ENCODE peak calls at places on chromosomes 12 and 14, in nine cellular contexts. O, Y, J, Z, B, C, S, G and R are unnamed samples.

GRCh38 chr12:76896274-76896673 is 17.5 kb upstream of the CSRP2 start:
- DNase-seq in Z (no peak), C (no peak), S (no peak), Y (no peak), G (no peak), O (no peak), B (no peak), J (no peak), R (no peak)

GRCh38 chr14:101072531-101072930 is 169.0 kb upstream of the RTL1 start:
- DNase-seq in Y (peak), Z (no peak), B (no peak), C (no peak), G (no peak), S (no peak), O (no peak), J (no peak), R (no peak)

GRCh38 chr12:61487728-61488127 is 772.5 kb upstream of the USP15 start:
- DNase-seq in C (no peak), O (no peak), Z (no peak), J (no peak), S (no peak), G (no peak), B (no peak), Y (no peak), R (no peak)

GRCh38 chr14:75884198-75884611 is 97.6 kb downstream of the TGFB3 start:
- DNase-seq in C (no peak), S (peak), J (peak), Z (no peak), Y (peak), G (peak), B (no peak), O (no peak), R (peak)

GRCh38 chr12:31507966-31508365 is 83.0 kb downstream of the DENND5B start:
- DNase-seq in B (no peak), G (no peak), S (peak), J (no peak), O (no peak), Z (no peak), C (no peak), Y (no peak), R (no peak)

GRCh38 chr14:21965042-21965441 is 291.4 kb upstream of the OR4E1 start:
- DNase-seq in O (no peak), S (no peak), Y (no peak), G (no peak), Z (no peak), C (no peak), J (no peak), B (no peak), R (no peak)

GRCh38 chr14:21866479-21866878 is 192.9 kb upstream of the OR4E1 start:
- DNase-seq in G (no peak), Z (no peak), C (no peak), J (no peak), Y (peak), S (peak), O (no peak), B (no peak), R (no peak)

GRCh38 chr14:103707329-103708263 is 7.7 kb downstream of the XRCC3 start:
- DNase-seq in J (no peak), G (no peak), S (no peak), Z (no peak), Y (no peak), C (no peak), O (no peak), B (no peak), R (no peak)

GRCh38 chr12:1531160-1531653 is 63.2 kb downstream of the FBXL14 start:
- DNase-seq in C (no peak), Z (peak), J (no peak), Y (no peak), O (no peak), S (no peak), B (no peak), G (no peak), R (peak)

GRCh38 chr12:91818236-91819131 is 327.2 kb downstream of the BTG1 start:
- DNase-seq in B (no peak), S (peak), C (no peak), O (no peak), J (peak), G (no peak), Y (peak), Z (no peak), R (no peak)

GRCh38 chr12:113149361-113150150 is at the start of gene CFAP73:
- DNase-seq in J (peak), S (peak), C (no peak), O (peak), Z (no peak), Y (peak), G (peak), B (peak), R (peak)

GRCh38 chr14:101882141-101882935 is 82.0 kb upstream of the DYNC1H1 start:
- DNase-seq in J (no peak), B (no peak), C (no peak), O (no peak), Y (no peak), G (no peak), S (no peak), Z (no peak), R (no peak)

GRCh38 chr12:24212496-24212895 is 263.0 kb upstream of the SOX5 start:
- DNase-seq in G (no peak), Z (no peak), Y (no peak), C (no peak), O (no peak), J (no peak), B (no peak), S (no peak), R (no peak)

GRCh38 chr14:96904201-96904600 is 107.0 kb downstream of the VRK1 start:
- DNase-seq in Y (peak), S (no peak), G (no peak), C (no peak), B (no peak), O (no peak), J (no peak), Z (no peak), R (no peak)

GRCh38 chr12:52579468-52580450 is 6.1 kb upstream of the KRT74 start:
- DNase-seq in B (no peak), O (no peak), S (no peak), J (no peak), Z (no peak), G (no peak), Y (no peak), C (no peak), R (no peak)

GRCh38 chr14:89479802-89480201 is 62.8 kb upstream of the FOXN3 start:
- DNase-seq in S (peak), Z (no peak), J (no peak), O (no peak), C (no peak), B (no peak), Y (no peak), G (no peak), R (no peak)

GRCh38 chr12:123071401-123072304 is 79.2 kb downstream of the PITPNM2 start:
- DNase-seq in G (no peak), C (peak), B (no peak), Z (no peak), S (peak), J (no peak), O (no peak), Y (no peak), R (no peak)

GRCh38 chr14:73027546-73027945 is 640 bp upstream of the ZFYVE1 start:
- DNase-seq in Z (no peak), O (no peak), G (no peak), C (no peak), B (no peak), S (no peak), Y (no peak), J (no peak), R (no peak)

GRCh38 chr14:90517431-90517841 is 120.6 kb downstream of the CALM1 start:
- DNase-seq in Z (no peak), S (no peak), J (no peak), G (no peak), B (peak), Y (no peak), O (no peak), C (no peak), R (no peak)

GRCh38 chr14:90519262-90519920 is 122.6 kb downstream of the CALM1 start:
- DNase-seq in B (no peak), Z (no peak), Y (no peak), J (no peak), G (no peak), S (no peak), C (no peak), O (no peak), R (no peak)

GRCh38 chr14:90520326-90520725 is 123.5 kb downstream of the CALM1 start:
- DNase-seq in O (no peak), B (no peak), G (no peak), Z (no peak), C (no peak), Y (no peak), S (no peak), J (no peak), R (no peak)

GRCh38 chr14:90518075-90518940 is 121.5 kb downstream of the CALM1 start:
- DNase-seq in Z (no peak), B (no peak), J (no peak), S (no peak), G (no peak), Y (no peak), C (no peak), O (no peak), R (no peak)

DNA sequence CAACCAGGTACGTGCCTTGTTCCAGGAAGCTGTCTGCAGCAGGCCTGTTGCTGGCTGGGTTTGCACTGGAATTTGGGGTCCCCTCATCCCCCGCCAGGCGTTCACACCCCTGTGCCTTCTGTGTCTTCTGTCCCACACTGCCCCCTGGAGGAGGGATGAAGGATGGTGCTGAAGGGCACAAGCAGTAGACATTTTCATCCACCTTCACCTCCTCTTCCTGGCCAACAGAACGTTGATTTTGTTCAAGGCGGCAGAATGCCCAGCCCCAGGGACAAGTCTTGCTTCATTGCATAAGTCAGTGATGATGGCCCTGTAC is 122.1 kb downstream of the CALM1 start:
- DNase-seq in Z (peak), B (peak), S (peak), G (no peak), C (no peak), J (peak), O (no peak), Y (no peak), R (peak)
- TF ChIP-seq CTCF in Z (peak), B (peak), S (peak), G (peak), C (no peak), J (peak), O (peak), Y (peak), R (peak)

GRCh38 chr12:78096909-78097597 is 266.4 kb downstream of the NAV3 start:
- DNase-seq in C (no peak), O (no peak), J (peak), B (no peak), S (peak), Z (no peak), Y (peak), G (peak), R (no peak)
- TF ChIP-seq CTCF in C (no peak), O (no peak), J (peak), B (no peak), S (no peak), Z (no peak), Y (peak), G (peak), R (no peak)

GRCh38 chr14:36099619-36100018 is 76.9 kb downstream of the PTCSC3 start:
- DNase-seq in S (no peak), B (no peak), Y (no peak), J (no peak), O (no peak), Z (no peak), G (no peak), C (no peak), R (no peak)

DNA sequence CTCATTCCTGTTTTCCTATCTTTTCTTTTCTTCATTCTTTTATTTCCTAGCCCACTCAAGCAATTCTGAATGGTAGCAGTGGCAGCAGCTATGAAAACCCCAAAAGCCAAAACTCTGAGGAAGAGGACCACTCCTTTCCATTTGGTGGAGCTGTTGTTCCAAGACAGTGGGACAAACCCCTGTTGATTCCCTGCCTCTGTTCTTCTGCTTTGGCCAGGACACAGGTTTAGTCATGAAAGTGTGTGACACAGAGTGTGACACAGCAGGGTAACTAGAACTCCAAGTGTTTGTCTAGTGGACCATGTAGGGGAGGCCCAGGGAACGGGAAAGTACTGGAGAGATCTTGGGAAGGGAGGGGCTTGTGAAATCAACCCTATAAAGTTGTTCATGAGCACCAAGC is 71.1 kb downstream of the PTCSC3 start:
- DNase-seq in B (peak), G (no peak), J (peak), O (no peak), Z (no peak), Y (no peak), C (no peak), S (peak), R (peak)
- TF ChIP-seq CTCF in B (peak), G (no peak), J (peak), O (no peak), Z (no peak), Y (peak), C (no peak), S (peak), R (no peak)

DNA sequence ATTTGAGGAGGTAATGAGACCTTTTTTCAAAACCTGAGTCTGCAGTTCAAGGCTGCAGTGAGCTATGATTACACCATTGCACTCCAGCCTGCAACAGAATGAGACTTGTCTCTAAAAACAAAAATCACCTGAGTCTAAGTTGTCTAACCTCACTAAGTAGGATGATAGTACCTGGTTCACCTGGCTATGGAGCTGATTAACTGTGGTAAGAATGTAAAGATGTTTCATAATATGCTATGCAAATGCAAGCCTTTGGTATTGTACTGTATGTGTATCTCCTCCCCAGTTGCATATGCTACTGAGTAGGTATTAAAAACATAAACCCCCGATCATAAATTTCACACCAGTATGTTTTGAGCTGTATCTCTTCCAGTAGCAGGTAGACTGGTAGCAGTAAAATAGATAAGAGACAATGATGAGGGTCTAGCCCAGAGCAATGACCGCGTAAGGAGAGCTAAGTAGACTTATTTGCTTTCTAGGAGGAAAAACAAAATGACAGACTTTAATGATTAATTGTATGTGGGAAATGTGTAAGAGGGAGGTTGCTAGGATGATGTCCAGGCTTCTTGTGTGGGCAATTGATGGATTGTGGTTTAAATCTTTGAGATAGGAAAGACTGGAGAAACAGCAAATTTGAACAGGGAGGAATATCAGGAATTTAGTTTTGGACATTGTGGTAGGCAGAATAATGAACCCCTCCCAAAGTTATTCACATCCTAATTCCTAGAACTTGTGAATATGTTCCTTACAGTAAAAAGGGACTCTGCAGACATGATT is 41.6 kb upstream of the EGLN3 start:
- DNase-seq in B (no peak), J (no peak), S (no peak), G (no peak), Y (no peak), C (no peak), Z (no peak), O (no peak), R (no peak)
- TF ChIP-seq CTCF in B (no peak), J (no peak), S (no peak), G (no peak), Y (no peak), C (no peak), Z (no peak), O (no peak), R (no peak)

DNA sequence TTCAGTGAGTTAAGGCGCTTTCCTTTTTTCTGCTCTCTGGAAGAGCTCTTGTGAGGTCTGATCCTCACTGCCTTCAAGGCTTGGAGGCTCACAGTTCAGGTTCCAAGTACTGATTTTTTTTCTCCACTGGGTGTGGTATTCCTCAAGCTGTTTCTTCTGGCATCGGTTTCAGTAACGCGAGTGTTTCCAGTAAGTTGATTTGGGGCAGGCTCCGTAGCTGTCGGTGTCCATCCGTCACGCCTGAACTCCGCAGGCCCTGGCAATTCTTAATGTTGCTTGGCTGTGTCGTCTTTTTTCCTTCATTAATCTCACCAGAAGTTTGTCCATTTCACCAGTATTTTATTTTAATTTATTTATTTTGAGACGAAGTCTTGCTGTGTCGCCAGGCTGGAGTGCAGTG is 30.6 kb downstream of the LRCOL1 start:
- DNase-seq in O (no peak), Y (no peak), J (no peak), Z (no peak), S (no peak), G (no peak), C (peak), B (no peak), R (no peak)
- TF ChIP-seq CTCF in O (no peak), Y (no peak), J (no peak), Z (no peak), S (no peak), G (no peak), C (no peak), B (no peak), R (no peak)

GRCh38 chr12:119693006-119693405 is 25.1 kb downstream of the PRKAB1 start:
- DNase-seq in S (peak), G (peak), C (peak), J (peak), Z (no peak), Y (peak), B (no peak), O (no peak), R (no peak)

GRCh38 chr12:119692410-119692809 is 24.5 kb downstream of the PRKAB1 start:
- DNase-seq in C (no peak), O (no peak), B (no peak), J (peak), S (peak), G (no peak), Z (no peak), Y (no peak), R (no peak)

GRCh38 chr12:119689935-119690500 is 22.1 kb downstream of the PRKAB1 start:
- DNase-seq in Y (no peak), O (no peak), J (no peak), Z (no peak), B (no peak), S (no peak), C (no peak), G (no peak), R (no peak)

GRCh38 chr12:119693511-119693910 is 25.6 kb downstream of the PRKAB1 start:
- DNase-seq in G (no peak), Z (no peak), J (no peak), C (no peak), B (no peak), S (peak), Y (no peak), O (no peak), R (no peak)

GRCh38 chr12:119691202-119691846 is 23.4 kb downstream of the PRKAB1 start:
- DNase-seq in S (no peak), B (peak), Z (no peak), C (no peak), G (no peak), O (no peak), J (no peak), Y (no peak), R (no peak)
- TF ChIP-seq CTCF in S (no peak), B (peak), Z (no peak), C (no peak), G (no peak), O (no peak), J (no peak), Y (no peak), R (no peak)

DNA sequence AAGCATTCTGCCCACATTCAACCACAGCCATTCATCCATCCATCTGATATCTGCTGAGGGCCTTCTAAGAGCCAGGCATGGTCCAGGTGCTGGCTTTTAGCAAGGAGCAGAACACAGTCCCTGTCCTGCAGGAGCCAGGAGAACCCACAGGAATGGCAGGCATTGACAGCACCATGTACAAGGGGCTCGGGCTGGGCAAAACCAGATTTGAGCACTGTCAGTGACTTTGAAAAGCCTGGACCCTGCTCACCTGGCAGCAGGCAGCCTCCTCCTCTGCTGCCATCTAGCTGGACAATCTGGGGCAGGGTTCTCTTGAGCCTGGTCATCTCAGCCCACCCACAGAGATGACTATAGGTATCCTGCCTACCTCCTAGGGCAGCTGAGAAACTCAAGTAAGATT is 136.9 kb downstream of the ZFP36L1 start:
- DNase-seq in Z (no peak), G (no peak), S (no peak), O (no peak), J (no peak), Y (no peak), B (peak), C (no peak), R (no peak)
- TF ChIP-seq CTCF in Z (no peak), G (no peak), S (no peak), O (no peak), J (no peak), Y (peak), B (peak), C (peak), R (no peak)

GRCh38 chr12:57268264-57268663 is 17.3 kb upstream of the STAC3 start:
- DNase-seq in Y (peak), C (no peak), O (no peak), Z (no peak), S (peak), G (no peak), B (no peak), J (no peak), R (no peak)

GRCh38 chr12:57266681-57267080 is 15.7 kb upstream of the STAC3 start:
- DNase-seq in Z (no peak), G (no peak), S (no peak), B (no peak), J (no peak), Y (no peak), C (no peak), O (no peak), R (no peak)

GRCh38 chr12:57273516-57273915 is 22.5 kb upstream of the STAC3 start:
- DNase-seq in Z (no peak), Y (no peak), G (no peak), B (no peak), J (no peak), O (no peak), C (no peak), S (no peak), R (no peak)

GRCh38 chr12:57272337-57273151 is 21.6 kb upstream of the STAC3 start:
- DNase-seq in O (no peak), C (no peak), S (peak), B (no peak), Z (no peak), G (no peak), J (no peak), Y (peak), R (no peak)

DNA sequence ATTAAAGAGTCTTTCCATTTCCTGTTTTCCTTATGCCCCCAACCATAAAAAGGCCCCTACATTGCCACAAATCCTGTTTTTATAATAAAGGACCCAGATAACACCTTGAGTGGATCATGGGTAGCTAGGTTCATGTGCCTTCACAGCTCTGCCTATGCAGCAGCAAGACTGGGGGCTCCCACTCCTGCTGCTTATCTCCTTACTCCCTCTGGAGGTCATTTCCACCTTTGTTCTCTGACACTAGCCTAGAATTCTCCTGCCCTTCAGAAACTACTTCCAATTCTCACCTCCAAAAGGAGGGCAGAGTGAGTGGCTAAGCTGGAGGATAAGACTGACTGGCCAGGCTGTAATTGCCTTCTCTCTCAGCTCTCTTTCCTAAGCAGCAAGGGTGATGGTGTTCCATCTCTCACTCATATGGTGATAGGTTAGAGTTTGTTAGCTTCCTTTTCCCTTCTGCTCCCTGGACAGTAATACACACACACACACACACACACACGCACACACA is 20.0 kb upstream of the STAC3 start:
- DNase-seq in G (no peak), O (no peak), J (no peak), S (no peak), B (peak), C (no peak), Y (no peak), Z (no peak), R (no peak)
- TF ChIP-seq CTCF in G (no peak), O (no peak), J (no peak), S (no peak), B (no peak), C (no peak), Y (peak), Z (no peak), R (no peak)

GRCh38 chr12:15543347-15543746 is 221.0 kb downstream of the PTPRO start:
- DNase-seq in Z (no peak), Y (no peak), C (no peak), G (no peak), S (no peak), J (no peak), O (no peak), B (no peak), R (no peak)
- TF ChIP-seq CTCF in Z (no peak), Y (no peak), C (no peak), G (no peak), S (no peak), J (no peak), O (no peak), B (no peak), R (no peak)